ENCODE peak calls at places on chromosomes 7 and 10, in ten cellular contexts. One of them, this sample, is unnamed.

GRCh38 chr10:52220947-52221346 is 93.1 kb upstream of the DKK1 start:
- DNase-seq in mesendoderm: no peak
- DNase-seq in KBM-7: no peak
- DNase-seq in RKO: no peak
- DNase-seq in activated naive CD4-positive, alpha-beta T cell treated with anti-CD3 and anti-CD28 coated beads, Interleukin-2, amount 10 ng/mL, durations not matched to agents 7 days and 5 days: no peak
- DNase-seq in Caco-2: no peak
- DNase-seq in WTC11: no peak
- DNase-seq in NCI-H2081: no peak
- DNase-seq in lung microvascular endothelial cell: no peak
- DNase-seq in activated T-helper 1 cell treated with Interleukin-2 at 50 U/mL for 16 hours: no peak
- DNase-seq in this sample: no peak

GRCh38 chr10:71212249-71213126 is at the start of gene UNC5B:
- DNase-seq in mesendoderm: peak; percentile 94
- DNase-seq in KBM-7: peak; percentile 90
- DNase-seq in RKO: peak; percentile 85
- DNase-seq in activated naive CD4-positive, alpha-beta T cell treated with anti-CD3 and anti-CD28 coated beads, Interleukin-2, amount 10 ng/mL, durations not matched to agents 7 days and 5 days: peak; percentile 65
- DNase-seq in Caco-2: peak; percentile 99
- DNase-seq in WTC11: peak; percentile 94
- DNase-seq in NCI-H2081: peak; percentile 81
- DNase-seq in lung microvascular endothelial cell: peak; percentile 94
- DNase-seq in activated T-helper 1 cell treated with Interleukin-2 at 50 U/mL for 16 hours: peak; percentile 18
- DNase-seq in this sample: peak; percentile 81

GRCh38 chr10:80260295-80261243 is 28.9 kb downstream of the MAT1A start:
- DNase-seq in mesendoderm: peak; percentile 47
- DNase-seq in KBM-7: peak; percentile 45
- DNase-seq in RKO: no peak
- DNase-seq in activated naive CD4-positive, alpha-beta T cell treated with anti-CD3 and anti-CD28 coated beads, Interleukin-2, amount 10 ng/mL, durations not matched to agents 7 days and 5 days: peak; percentile 50
- DNase-seq in Caco-2: peak; percentile 68
- DNase-seq in WTC11: peak; percentile 70
- DNase-seq in NCI-H2081: peak; percentile 2
- DNase-seq in lung microvascular endothelial cell: peak; percentile 44
- DNase-seq in activated T-helper 1 cell treated with Interleukin-2 at 50 U/mL for 16 hours: no peak
- DNase-seq in this sample: peak; percentile 8

GRCh38 chr10:122548699-122549098 is 11.9 kb upstream of the DMBT1 start:
- DNase-seq in mesendoderm: peak; percentile 40
- DNase-seq in KBM-7: no peak
- DNase-seq in RKO: no peak
- DNase-seq in activated naive CD4-positive, alpha-beta T cell treated with anti-CD3 and anti-CD28 coated beads, Interleukin-2, amount 10 ng/mL, durations not matched to agents 7 days and 5 days: no peak
- DNase-seq in Caco-2: no peak
- DNase-seq in WTC11: no peak
- DNase-seq in NCI-H2081: no peak
- DNase-seq in lung microvascular endothelial cell: no peak
- DNase-seq in activated T-helper 1 cell treated with Interleukin-2 at 50 U/mL for 16 hours: no peak
- DNase-seq in this sample: no peak

GRCh38 chr7:99384523-99384922 is 10.0 kb downstream of the ARPC1B start:
- DNase-seq in mesendoderm: no peak
- DNase-seq in KBM-7: no peak
- DNase-seq in RKO: no peak
- DNase-seq in activated naive CD4-positive, alpha-beta T cell treated with anti-CD3 and anti-CD28 coated beads, Interleukin-2, amount 10 ng/mL, durations not matched to agents 7 days and 5 days: no peak
- DNase-seq in Caco-2: no peak
- DNase-seq in WTC11: no peak
- DNase-seq in NCI-H2081: no peak
- DNase-seq in lung microvascular endothelial cell: no peak
- DNase-seq in activated T-helper 1 cell treated with Interleukin-2 at 50 U/mL for 16 hours: no peak
- DNase-seq in this sample: no peak

GRCh38 chr10:29620112-29620690 is 14.6 kb downstream of the SVIL start:
- DNase-seq in mesendoderm: no peak
- DNase-seq in KBM-7: no peak
- DNase-seq in RKO: no peak
- DNase-seq in activated naive CD4-positive, alpha-beta T cell treated with anti-CD3 and anti-CD28 coated beads, Interleukin-2, amount 10 ng/mL, durations not matched to agents 7 days and 5 days: no peak
- DNase-seq in Caco-2: no peak
- DNase-seq in WTC11: no peak
- DNase-seq in NCI-H2081: no peak
- DNase-seq in lung microvascular endothelial cell: no peak
- DNase-seq in activated T-helper 1 cell treated with Interleukin-2 at 50 U/mL for 16 hours: no peak
- DNase-seq in this sample: peak; percentile 44

GRCh38 chr7:129501760-129502707 is at the start of gene SMKR1:
- DNase-seq in mesendoderm: peak; percentile 30
- DNase-seq in KBM-7: peak; percentile 82
- DNase-seq in RKO: peak; percentile 61
- DNase-seq in activated naive CD4-positive, alpha-beta T cell treated with anti-CD3 and anti-CD28 coated beads, Interleukin-2, amount 10 ng/mL, durations not matched to agents 7 days and 5 days: peak; percentile 96
- DNase-seq in Caco-2: peak; percentile 79
- DNase-seq in WTC11: peak; percentile 68
- DNase-seq in NCI-H2081: peak; percentile 90
- DNase-seq in lung microvascular endothelial cell: peak; percentile 75
- DNase-seq in activated T-helper 1 cell treated with Interleukin-2 at 50 U/mL for 16 hours: peak; percentile 93
- DNase-seq in this sample: peak; percentile 83

GRCh38 chr10:92760609-92761008 is 70.9 kb downstream of the HHEX start:
- DNase-seq in mesendoderm: no peak
- DNase-seq in KBM-7: peak; percentile 38
- DNase-seq in RKO: no peak
- DNase-seq in activated naive CD4-positive, alpha-beta T cell treated with anti-CD3 and anti-CD28 coated beads, Interleukin-2, amount 10 ng/mL, durations not matched to agents 7 days and 5 days: no peak
- DNase-seq in Caco-2: no peak
- DNase-seq in WTC11: no peak
- DNase-seq in NCI-H2081: no peak
- DNase-seq in lung microvascular endothelial cell: no peak
- DNase-seq in activated T-helper 1 cell treated with Interleukin-2 at 50 U/mL for 16 hours: no peak
- DNase-seq in this sample: no peak

GRCh38 chr10:102612964-102613275 is 31.4 kb upstream of the TRIM8 start:
- DNase-seq in mesendoderm: no peak
- DNase-seq in KBM-7: no peak
- DNase-seq in RKO: no peak
- DNase-seq in activated naive CD4-positive, alpha-beta T cell treated with anti-CD3 and anti-CD28 coated beads, Interleukin-2, amount 10 ng/mL, durations not matched to agents 7 days and 5 days: peak; percentile 60
- DNase-seq in Caco-2: no peak
- DNase-seq in WTC11: no peak
- DNase-seq in NCI-H2081: no peak
- DNase-seq in lung microvascular endothelial cell: no peak
- DNase-seq in activated T-helper 1 cell treated with Interleukin-2 at 50 U/mL for 16 hours: peak; percentile 31
- DNase-seq in this sample: no peak

GRCh38 chr7:92343719-92344118 is 97.9 kb downstream of the ANKIB1 start:
- DNase-seq in mesendoderm: no peak
- DNase-seq in KBM-7: no peak
- DNase-seq in RKO: no peak
- DNase-seq in activated naive CD4-positive, alpha-beta T cell treated with anti-CD3 and anti-CD28 coated beads, Interleukin-2, amount 10 ng/mL, durations not matched to agents 7 days and 5 days: no peak
- DNase-seq in Caco-2: no peak
- DNase-seq in WTC11: no peak
- DNase-seq in NCI-H2081: no peak
- DNase-seq in lung microvascular endothelial cell: no peak
- DNase-seq in activated T-helper 1 cell treated with Interleukin-2 at 50 U/mL for 16 hours: no peak
- DNase-seq in this sample: no peak

GRCh38 chr10:132403511-132404168 is 6.6 kb downstream of the PWWP2B start:
- DNase-seq in mesendoderm: no peak
- DNase-seq in KBM-7: no peak
- DNase-seq in RKO: no peak
- DNase-seq in activated naive CD4-positive, alpha-beta T cell treated with anti-CD3 and anti-CD28 coated beads, Interleukin-2, amount 10 ng/mL, durations not matched to agents 7 days and 5 days: no peak
- DNase-seq in Caco-2: peak; percentile 32
- DNase-seq in WTC11: no peak
- DNase-seq in NCI-H2081: no peak
- DNase-seq in lung microvascular endothelial cell: no peak
- DNase-seq in activated T-helper 1 cell treated with Interleukin-2 at 50 U/mL for 16 hours: no peak
- DNase-seq in this sample: no peak

GRCh38 chr7:80127412-80128150 is 7.0 kb upstream of the GNAI1 start:
- DNase-seq in mesendoderm: peak; percentile 91
- DNase-seq in KBM-7: no peak
- DNase-seq in RKO: no peak
- DNase-seq in activated naive CD4-positive, alpha-beta T cell treated with anti-CD3 and anti-CD28 coated beads, Interleukin-2, amount 10 ng/mL, durations not matched to agents 7 days and 5 days: no peak
- DNase-seq in Caco-2: no peak
- DNase-seq in WTC11: peak; percentile 31
- DNase-seq in NCI-H2081: peak; percentile 80
- DNase-seq in lung microvascular endothelial cell: peak; percentile 37
- DNase-seq in activated T-helper 1 cell treated with Interleukin-2 at 50 U/mL for 16 hours: no peak
- DNase-seq in this sample: peak; percentile 64

GRCh38 chr10:112899396-112900065 is 50.5 kb upstream of the TCF7L2 start:
- DNase-seq in mesendoderm: peak; percentile 17
- DNase-seq in KBM-7: no peak
- DNase-seq in RKO: no peak
- DNase-seq in activated naive CD4-positive, alpha-beta T cell treated with anti-CD3 and anti-CD28 coated beads, Interleukin-2, amount 10 ng/mL, durations not matched to agents 7 days and 5 days: no peak
- DNase-seq in Caco-2: no peak
- DNase-seq in WTC11: no peak
- DNase-seq in NCI-H2081: no peak
- DNase-seq in lung microvascular endothelial cell: no peak
- DNase-seq in activated T-helper 1 cell treated with Interleukin-2 at 50 U/mL for 16 hours: no peak
- DNase-seq in this sample: no peak

GRCh38 chr7:81120141-81120540 is 201.3 kb upstream of the SEMA3C start:
- DNase-seq in mesendoderm: no peak
- DNase-seq in KBM-7: no peak
- DNase-seq in RKO: no peak
- DNase-seq in activated naive CD4-positive, alpha-beta T cell treated with anti-CD3 and anti-CD28 coated beads, Interleukin-2, amount 10 ng/mL, durations not matched to agents 7 days and 5 days: no peak
- DNase-seq in Caco-2: no peak
- DNase-seq in WTC11: no peak
- DNase-seq in NCI-H2081: no peak
- DNase-seq in lung microvascular endothelial cell: no peak
- DNase-seq in activated T-helper 1 cell treated with Interleukin-2 at 50 U/mL for 16 hours: no peak
- DNase-seq in this sample: no peak

GRCh38 chr7:1234794-1235500 is 2.3 kb downstream of the UNCX start:
- DNase-seq in mesendoderm: peak; percentile 65
- DNase-seq in KBM-7: peak; percentile 36
- DNase-seq in RKO: no peak
- DNase-seq in activated naive CD4-positive, alpha-beta T cell treated with anti-CD3 and anti-CD28 coated beads, Interleukin-2, amount 10 ng/mL, durations not matched to agents 7 days and 5 days: no peak
- DNase-seq in Caco-2: no peak
- DNase-seq in WTC11: peak; percentile 59
- DNase-seq in NCI-H2081: no peak
- DNase-seq in lung microvascular endothelial cell: no peak
- DNase-seq in activated T-helper 1 cell treated with Interleukin-2 at 50 U/mL for 16 hours: no peak
- DNase-seq in this sample: no peak

GRCh38 chr7:93150200-93150835 is 2.1 kb upstream of the SAMD9L start:
- DNase-seq in mesendoderm: no peak
- DNase-seq in KBM-7: peak; percentile 27
- DNase-seq in RKO: peak; percentile 28
- DNase-seq in activated naive CD4-positive, alpha-beta T cell treated with anti-CD3 and anti-CD28 coated beads, Interleukin-2, amount 10 ng/mL, durations not matched to agents 7 days and 5 days: no peak
- DNase-seq in Caco-2: no peak
- DNase-seq in WTC11: no peak
- DNase-seq in NCI-H2081: no peak
- DNase-seq in lung microvascular endothelial cell: no peak
- DNase-seq in activated T-helper 1 cell treated with Interleukin-2 at 50 U/mL for 16 hours: no peak
- DNase-seq in this sample: no peak

GRCh38 chr7:28041508-28042314 is 138.9 kb downstream of the JAZF1 start:
- DNase-seq in mesendoderm: no peak
- DNase-seq in KBM-7: no peak
- DNase-seq in RKO: peak; percentile 5
- DNase-seq in activated naive CD4-positive, alpha-beta T cell treated with anti-CD3 and anti-CD28 coated beads, Interleukin-2, amount 10 ng/mL, durations not matched to agents 7 days and 5 days: no peak
- DNase-seq in Caco-2: peak; percentile 12
- DNase-seq in WTC11: no peak
- DNase-seq in NCI-H2081: no peak
- DNase-seq in lung microvascular endothelial cell: no peak
- DNase-seq in activated T-helper 1 cell treated with Interleukin-2 at 50 U/mL for 16 hours: no peak
- DNase-seq in this sample: no peak

GRCh38 chr10:3532644-3533043 is 252.4 kb downstream of the KLF6 start:
- DNase-seq in mesendoderm: no peak
- DNase-seq in KBM-7: no peak
- DNase-seq in RKO: no peak
- DNase-seq in activated naive CD4-positive, alpha-beta T cell treated with anti-CD3 and anti-CD28 coated beads, Interleukin-2, amount 10 ng/mL, durations not matched to agents 7 days and 5 days: no peak
- DNase-seq in Caco-2: no peak
- DNase-seq in WTC11: no peak
- DNase-seq in NCI-H2081: no peak
- DNase-seq in lung microvascular endothelial cell: no peak
- DNase-seq in activated T-helper 1 cell treated with Interleukin-2 at 50 U/mL for 16 hours: no peak
- DNase-seq in this sample: no peak

GRCh38 chr10:95360122-95360715 is 69.4 kb upstream of the PDLIM1 start:
- DNase-seq in mesendoderm: no peak
- DNase-seq in KBM-7: peak; percentile 28
- DNase-seq in RKO: no peak
- DNase-seq in activated naive CD4-positive, alpha-beta T cell treated with anti-CD3 and anti-CD28 coated beads, Interleukin-2, amount 10 ng/mL, durations not matched to agents 7 days and 5 days: no peak
- DNase-seq in Caco-2: peak; percentile 33
- DNase-seq in WTC11: no peak
- DNase-seq in NCI-H2081: no peak
- DNase-seq in lung microvascular endothelial cell: peak; percentile 33
- DNase-seq in activated T-helper 1 cell treated with Interleukin-2 at 50 U/mL for 16 hours: no peak
- DNase-seq in this sample: peak; percentile 10

GRCh38 chr7:82423446-82423845 is 20.1 kb downstream of the CACNA2D1 start:
- DNase-seq in mesendoderm: no peak
- DNase-seq in KBM-7: no peak
- DNase-seq in RKO: no peak
- DNase-seq in activated naive CD4-positive, alpha-beta T cell treated with anti-CD3 and anti-CD28 coated beads, Interleukin-2, amount 10 ng/mL, durations not matched to agents 7 days and 5 days: no peak
- DNase-seq in Caco-2: no peak
- DNase-seq in WTC11: no peak
- DNase-seq in NCI-H2081: no peak
- DNase-seq in lung microvascular endothelial cell: no peak
- DNase-seq in activated T-helper 1 cell treated with Interleukin-2 at 50 U/mL for 16 hours: no peak
- DNase-seq in this sample: no peak

GRCh38 chr7:105429746-105430612 is 41.3 kb upstream of the SRPK2 start:
- DNase-seq in mesendoderm: peak; percentile 70
- DNase-seq in KBM-7: peak; percentile 47
- DNase-seq in RKO: peak; percentile 74
- DNase-seq in activated naive CD4-positive, alpha-beta T cell treated with anti-CD3 and anti-CD28 coated beads, Interleukin-2, amount 10 ng/mL, durations not matched to agents 7 days and 5 days: peak; percentile 69
- DNase-seq in Caco-2: peak; percentile 46
- DNase-seq in WTC11: peak; percentile 20
- DNase-seq in NCI-H2081: peak; percentile 16
- DNase-seq in lung microvascular endothelial cell: peak; percentile 87
- DNase-seq in activated T-helper 1 cell treated with Interleukin-2 at 50 U/mL for 16 hours: peak; percentile 7
- DNase-seq in this sample: peak; percentile 9

GRCh38 chr7:56121440-56121839 is 5.2 kb upstream of the NUPR2 start:
- DNase-seq in mesendoderm: no peak
- DNase-seq in KBM-7: no peak
- DNase-seq in RKO: no peak
- DNase-seq in activated naive CD4-positive, alpha-beta T cell treated with anti-CD3 and anti-CD28 coated beads, Interleukin-2, amount 10 ng/mL, durations not matched to agents 7 days and 5 days: no peak
- DNase-seq in Caco-2: no peak
- DNase-seq in WTC11: no peak
- DNase-seq in NCI-H2081: no peak
- DNase-seq in lung microvascular endothelial cell: no peak
- DNase-seq in activated T-helper 1 cell treated with Interleukin-2 at 50 U/mL for 16 hours: no peak
- DNase-seq in this sample: no peak

GRCh38 chr10:95660283-95660682 is 3.8 kb upstream of the ALDH18A1 start:
- DNase-seq in mesendoderm: no peak
- DNase-seq in KBM-7: no peak
- DNase-seq in RKO: peak; percentile 20
- DNase-seq in activated naive CD4-positive, alpha-beta T cell treated with anti-CD3 and anti-CD28 coated beads, Interleukin-2, amount 10 ng/mL, durations not matched to agents 7 days and 5 days: no peak
- DNase-seq in Caco-2: no peak
- DNase-seq in WTC11: no peak
- DNase-seq in NCI-H2081: no peak
- DNase-seq in lung microvascular endothelial cell: no peak
- DNase-seq in activated T-helper 1 cell treated with Interleukin-2 at 50 U/mL for 16 hours: no peak
- DNase-seq in this sample: no peak

GRCh38 chr7:111264111-111264868 is 173.4 kb downstream of the LRRN3 start:
- DNase-seq in mesendoderm: no peak
- DNase-seq in KBM-7: no peak
- DNase-seq in RKO: no peak
- DNase-seq in activated naive CD4-positive, alpha-beta T cell treated with anti-CD3 and anti-CD28 coated beads, Interleukin-2, amount 10 ng/mL, durations not matched to agents 7 days and 5 days: no peak
- DNase-seq in Caco-2: no peak
- DNase-seq in WTC11: no peak
- DNase-seq in NCI-H2081: no peak
- DNase-seq in lung microvascular endothelial cell: no peak
- DNase-seq in activated T-helper 1 cell treated with Interleukin-2 at 50 U/mL for 16 hours: no peak
- DNase-seq in this sample: no peak

GRCh38 chr7:76073335-76073990 is 25.6 kb downstream of the MDH2 start:
- DNase-seq in mesendoderm: peak; percentile 86
- DNase-seq in KBM-7: no peak
- DNase-seq in RKO: no peak
- DNase-seq in activated naive CD4-positive, alpha-beta T cell treated with anti-CD3 and anti-CD28 coated beads, Interleukin-2, amount 10 ng/mL, durations not matched to agents 7 days and 5 days: no peak
- DNase-seq in Caco-2: no peak
- DNase-seq in WTC11: peak; percentile 76
- DNase-seq in NCI-H2081: no peak
- DNase-seq in lung microvascular endothelial cell: no peak
- DNase-seq in activated T-helper 1 cell treated with Interleukin-2 at 50 U/mL for 16 hours: no peak
- DNase-seq in this sample: no peak

GRCh38 chr7:142890838-142891485 is 5.4 kb upstream of the TRPV6 start:
- DNase-seq in mesendoderm: no peak
- DNase-seq in KBM-7: no peak
- DNase-seq in RKO: no peak
- DNase-seq in activated naive CD4-positive, alpha-beta T cell treated with anti-CD3 and anti-CD28 coated beads, Interleukin-2, amount 10 ng/mL, durations not matched to agents 7 days and 5 days: no peak
- DNase-seq in Caco-2: no peak
- DNase-seq in WTC11: no peak
- DNase-seq in NCI-H2081: no peak
- DNase-seq in lung microvascular endothelial cell: no peak
- DNase-seq in activated T-helper 1 cell treated with Interleukin-2 at 50 U/mL for 16 hours: no peak
- DNase-seq in this sample: no peak

GRCh38 chr10:124996854-124997215 is 54.9 kb downstream of the ZRANB1 start:
- DNase-seq in mesendoderm: no peak
- DNase-seq in KBM-7: no peak
- DNase-seq in RKO: no peak
- DNase-seq in activated naive CD4-positive, alpha-beta T cell treated with anti-CD3 and anti-CD28 coated beads, Interleukin-2, amount 10 ng/mL, durations not matched to agents 7 days and 5 days: no peak
- DNase-seq in Caco-2: no peak
- DNase-seq in WTC11: peak; percentile 8
- DNase-seq in NCI-H2081: no peak
- DNase-seq in lung microvascular endothelial cell: no peak
- DNase-seq in activated T-helper 1 cell treated with Interleukin-2 at 50 U/mL for 16 hours: no peak
- DNase-seq in this sample: no peak

GRCh38 chr7:24926623-24927539 is 53.1 kb downstream of the OSBPL3 start:
- DNase-seq in mesendoderm: peak; percentile 28
- DNase-seq in KBM-7: no peak
- DNase-seq in RKO: no peak
- DNase-seq in activated naive CD4-positive, alpha-beta T cell treated with anti-CD3 and anti-CD28 coated beads, Interleukin-2, amount 10 ng/mL, durations not matched to agents 7 days and 5 days: no peak
- DNase-seq in Caco-2: no peak
- DNase-seq in WTC11: no peak
- DNase-seq in NCI-H2081: no peak
- DNase-seq in lung microvascular endothelial cell: no peak
- DNase-seq in activated T-helper 1 cell treated with Interleukin-2 at 50 U/mL for 16 hours: no peak
- DNase-seq in this sample: no peak

This sample was measured in NCI-H774.